ENCODE peak calls at places on chromosomes 11 and 22, in seven cellular contexts. T, B, H, G, A, K and R are unnamed samples.
A peak's percentile ranks its signal among the peaks of the same experiment; 100 is the strongest.

GRCh38 chr11:200224-201003 is 6.8 kb downstream of the BET1L start:
- DNase-seq in K (no peak), H (no peak), A (no peak), T (no peak), B (no peak), G (no peak), R (no peak)

GRCh38 chr11:1744879-1745700 is 5.3 kb downstream of the IFITM10 start:
- DNase-seq in K (no peak), G (no peak), H (no peak), B (peak; percentile 88), T (no peak), A (no peak), R (no peak)

GRCh38 chr22:36447634-36448033 is 33.8 kb downstream of the TXN2 start:
- DNase-seq in B (no peak), H (no peak), A (no peak), T (no peak), K (no peak), G (no peak), R (no peak)

GRCh38 chr11:124640660-124641059 is 18.0 kb downstream of the TBRG1 start:
- DNase-seq in B (no peak), K (no peak), G (no peak), T (no peak), H (no peak), A (no peak), R (no peak)

GRCh38 chr11:102810943-102811528 is 13.1 kb upstream of the MMP1 start:
- DNase-seq in B (peak; percentile 10), T (peak; percentile 12), H (no peak), K (no peak), A (no peak), G (no peak), R (no peak)

GRCh38 chr22:39170825-39171622 is 18.5 kb upstream of the CBX7 start:
- DNase-seq in A (no peak), H (peak; percentile 77), T (peak; percentile 53), G (peak; percentile 77), B (peak; percentile 79), K (peak; percentile 53), R (peak; percentile 73)

GRCh38 chr11:62652156-62653006 is 721 bp downstream of the INTS5 start:
- DNase-seq in B (no peak), K (no peak), A (no peak), G (no peak), H (no peak), T (no peak), R (no peak)

GRCh38 chr22:19473578-19473977 is 5.4 kb downstream of the UFD1 start:
- DNase-seq in H (no peak), A (no peak), K (no peak), G (no peak), T (no peak), B (no peak), R (no peak)

GRCh38 chr22:48718818-48719500 is 1108.7 kb downstream of the BRD1 start:
- DNase-seq in A (no peak), B (no peak), T (no peak), H (no peak), G (no peak), K (no peak), R (no peak)

GRCh38 chr11:97965849-97966646 is 1054.7 kb upstream of the CNTN5 start:
- DNase-seq in T (no peak), H (no peak), B (no peak), G (no peak), A (no peak), K (no peak), R (no peak)

GRCh38 chr11:43987384-43988039 is 45.1 kb downstream of the C11orf96 start:
- DNase-seq in A (no peak), B (peak; percentile 88), T (no peak), K (no peak), G (no peak), H (no peak), R (no peak)

GRCh38 chr22:30826670-30827355 is 132.1 kb downstream of the OSBP2 start:
- DNase-seq in A (no peak), H (no peak), T (no peak), G (no peak), B (no peak), K (no peak), R (no peak)

GRCh38 chr11:124669193-124669592 is 4.3 kb downstream of the SIAE start:
- DNase-seq in A (no peak), H (peak; percentile 61), B (peak; percentile 73), K (no peak), T (peak; percentile 33), G (no peak), R (no peak)

GRCh38 chr11:1281974-1282365 is 27.5 kb downstream of the TOLLIP start:
- DNase-seq in K (no peak), A (no peak), H (no peak), T (no peak), G (no peak), B (no peak), R (no peak)

GRCh38 chr11:126546191-126546590 is 190.7 kb downstream of the ST3GAL4 start:
- DNase-seq in G (no peak), H (no peak), A (no peak), B (no peak), T (no peak), K (no peak), R (no peak)

GRCh38 chr11:133796043-133796795 is 49.1 kb downstream of the SPATA19 start:
- DNase-seq in G (no peak), B (no peak), T (no peak), H (no peak), K (no peak), A (no peak), R (no peak)

GRCh38 chr11:120431633-120432032 is 79.9 kb upstream of the GRIK4 start:
- DNase-seq in G (no peak), B (peak; percentile 15), K (no peak), H (peak; percentile 25), A (no peak), T (peak; percentile 18), R (no peak)

GRCh38 chr11:21636561-21636960 is 556.3 kb upstream of the ANO5 start:
- DNase-seq in H (no peak), B (no peak), G (no peak), A (no peak), T (no peak), K (no peak), R (no peak)

GRCh38 chr11:77026743-77027142 is 7.5 kb upstream of the B3GNT6 start:
- DNase-seq in K (no peak), H (no peak), T (no peak), B (no peak), G (no peak), A (no peak), R (no peak)
- TF ChIP-seq TAF1 in K (no peak), H (no peak), T (no peak), B (no peak), G (no peak), A (no peak), R (no peak)

DNA sequence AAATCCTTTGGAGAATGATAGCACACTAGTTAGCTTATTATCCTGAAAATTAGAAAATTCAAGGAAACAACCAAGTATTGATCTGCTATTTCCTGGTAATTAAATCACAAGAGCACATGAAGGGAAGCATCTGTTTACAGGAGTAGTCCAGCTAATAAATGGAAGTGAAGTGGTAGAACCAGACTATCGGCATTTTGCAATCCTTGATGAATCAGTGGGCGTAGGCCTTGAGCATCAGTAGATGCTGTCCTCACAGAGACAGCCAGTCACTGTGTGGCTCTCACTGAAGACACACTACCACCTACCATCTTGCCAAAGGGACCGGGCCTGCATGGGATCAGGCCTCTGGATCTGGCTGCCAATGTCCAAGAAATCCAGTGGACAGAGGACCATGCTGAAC is 69.8 kb downstream of the FBLN1 start:
- DNase-seq in G (no peak), K (no peak), H (no peak), A (no peak), B (no peak), T (no peak), R (no peak)
- TF ChIP-seq POLR2AphosphoS5 in G (no peak), K (no peak), H (no peak), A (no peak), B (no peak), T (no peak), R (no peak)

GRCh38 chr11:6738590-6738989 is 33.2 kb downstream of the OR2AG2 start:
- DNase-seq in K (no peak), H (no peak), B (no peak), T (no peak), A (no peak), G (no peak), R (no peak)

GRCh38 chr11:6745018-6745417 is 26.8 kb downstream of the OR2AG2 start:
- DNase-seq in B (no peak), G (no peak), T (no peak), H (no peak), A (no peak), K (no peak), R (no peak)

GRCh38 chr11:6745465-6746015 is 26.2 kb downstream of the OR2AG2 start:
- DNase-seq in H (no peak), K (peak; percentile 66), G (no peak), T (no peak), B (no peak), A (no peak), R (no peak)

GRCh38 chr11:6746086-6746618 is 25.6 kb downstream of the OR2AG2 start:
- DNase-seq in B (no peak), G (peak; percentile 19), A (no peak), K (peak; percentile 68), T (no peak), H (no peak), R (no peak)

GRCh38 chr11:6742260-6742659 is 29.5 kb downstream of the OR2AG2 start:
- DNase-seq in H (no peak), T (no peak), A (no peak), B (no peak), K (no peak), G (no peak), R (no peak)
- TF ChIP-seq TAF1 in H (no peak), T (no peak), A (no peak), B (no peak), K (no peak), G (no peak), R (no peak)

GRCh38 chr22:21837184-21837979 is 30.1 kb downstream of the MAPK1 start:
- DNase-seq in A (peak; percentile 23), H (peak; percentile 73), G (no peak), T (peak; percentile 72), K (no peak), B (no peak), R (no peak)

GRCh38 chr22:21839765-21840140 is 27.7 kb downstream of the MAPK1 start:
- DNase-seq in A (no peak), H (no peak), B (no peak), T (no peak), K (no peak), G (no peak), R (no peak)

GRCh38 chr22:21842946-21843345 is 24.5 kb downstream of the MAPK1 start:
- DNase-seq in H (no peak), T (no peak), B (no peak), K (no peak), G (no peak), A (no peak), R (no peak)

GRCh38 chr22:21841422-21841821 is 26.0 kb downstream of the MAPK1 start:
- DNase-seq in H (no peak), A (no peak), G (no peak), B (no peak), T (peak; percentile 24), K (no peak), R (no peak)

DNA sequence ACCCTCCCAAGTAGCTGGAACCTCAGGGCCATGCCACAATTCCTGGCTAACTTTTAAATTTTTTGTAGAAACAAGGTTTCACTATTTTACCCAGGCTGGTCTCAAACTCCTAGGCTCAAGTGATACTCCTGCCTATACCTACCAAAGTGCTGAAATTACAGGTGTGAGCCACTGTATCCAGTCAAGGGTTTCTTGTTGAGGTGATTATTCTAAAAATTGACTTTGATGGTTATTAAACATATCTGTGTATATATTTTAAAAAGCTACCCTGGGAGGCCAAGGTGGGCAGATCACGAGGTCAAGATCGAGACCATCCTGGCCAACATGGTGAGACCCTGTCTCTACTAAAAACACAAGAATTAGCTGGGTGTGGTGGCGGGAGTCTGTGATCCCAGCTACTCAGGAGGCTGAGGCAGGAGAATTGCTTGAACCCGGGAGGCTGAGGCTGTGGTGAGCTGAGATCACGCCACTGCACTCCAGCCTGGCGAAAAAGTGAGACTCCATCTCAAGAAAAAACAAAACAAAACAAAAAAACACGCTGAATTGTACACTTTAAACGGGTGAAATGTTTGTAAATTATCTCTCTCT is 27.1 kb downstream of the MAPK1 start:
- DNase-seq in B (no peak), T (no peak), K (no peak), A (no peak), H (no peak), G (no peak), R (no peak)
- TF ChIP-seq POLR2AphosphoS5 in B (no peak), T (no peak), K (no peak), A (no peak), H (no peak), G (no peak), R (no peak)